ENCODE peak calls at places on chromosomes 11 and 22, in five cellular contexts. L, C, Y, M and A are unnamed samples.

GRCh38 chr11:72676874-72677341 is 2.7 kb upstream of the PDE2A start:
- DNase-seq in Y (peak), L (peak), C (peak), M (peak), A (no peak)

GRCh38 chr22:45911601-45912271 is 65.2 kb downstream of the WNT7B start:
- DNase-seq in Y (no peak), C (no peak), M (peak), L (no peak), A (no peak)

GRCh38 chr11:125923012-125923579 is 18.8 kb downstream of the DDX25 start:
- DNase-seq in L (peak), C (peak), M (peak), Y (peak), A (no peak)

GRCh38 chr11:2471804-2472096 is 26.9 kb downstream of the KCNQ1 start:
- DNase-seq in L (no peak), Y (no peak), C (no peak), M (no peak), A (no peak)

GRCh38 chr11:92152245-92152644 is 72.4 kb upstream of the FAT3 start:
- DNase-seq in Y (peak), M (no peak), L (no peak), C (no peak), A (peak)

GRCh38 chr11:10893713-10894112 is 35.9 kb upstream of the ZBED5 start:
- DNase-seq in M (no peak), C (no peak), L (no peak), Y (no peak), A (no peak)

GRCh38 chr11:17014774-17015638 is 792 bp upstream of the PLEKHA7 start:
- DNase-seq in L (peak), C (peak), Y (peak), M (no peak), A (no peak)

GRCh38 chr11:125402436-125402835 is 93.6 kb downstream of the FEZ1 start:
- DNase-seq in M (no peak), Y (no peak), L (no peak), C (no peak), A (no peak)

GRCh38 chr11:32148824-32149223 is 58.0 kb downstream of the RCN1 start:
- DNase-seq in L (no peak), C (no peak), Y (no peak), M (no peak), A (no peak)

GRCh38 chr11:64900263-64900678 is 16.7 kb downstream of the ATG2A start:
- DNase-seq in M (no peak), C (peak), Y (no peak), L (no peak), A (no peak)

GRCh38 chr11:68545796-68546195 is 85.2 kb downstream of the PPP6R3 start:
- DNase-seq in L (no peak), M (no peak), C (no peak), Y (no peak), A (no peak)

GRCh38 chr11:112627588-112628045 is 333.6 kb upstream of the NCAM1 start:
- DNase-seq in C (no peak), L (no peak), M (no peak), Y (no peak), A (no peak)

GRCh38 chr11:12818333-12819015 is 144.3 kb downstream of the TEAD1 start:
- DNase-seq in L (no peak), M (peak), C (no peak), Y (no peak), A (no peak)

GRCh38 chr11:72216638-72217037 is at the start of gene FOLR2:
- DNase-seq in M (no peak), C (no peak), L (no peak), Y (no peak), A (no peak)

GRCh38 chr11:62143727-62144126 is 19.9 kb downstream of the INCENP start:
- DNase-seq in M (no peak), Y (no peak), C (no peak), L (no peak), A (no peak)

GRCh38 chr11:78256962-78257361 is 68.2 kb downstream of the USP35 start:
- DNase-seq in Y (no peak), M (peak), C (no peak), L (no peak), A (no peak)

GRCh38 chr11:61532136-61533038 is 23.8 kb downstream of the LRRC10B start:
- DNase-seq in C (peak), Y (peak), L (peak), M (no peak), A (no peak)

GRCh38 chr11:46238078-46238966 is 39.1 kb upstream of the CREB3L1 start:
- DNase-seq in L (peak), Y (no peak), C (peak), M (peak), A (no peak)

GRCh38 chr11:69493931-69494821 is 12.7 kb downstream of the LINC01488 start:
- DNase-seq in Y (no peak), M (peak), L (no peak), C (no peak), A (no peak)